ENCODE peak calls at places on chromosomes 5 and 9, in four cellular contexts. One of them, this sample, is unnamed.

GRCh38 chr9:106286249-106286648 is 576.7 kb upstream of the ZNF462 start:
- DNase-seq in H1: no peak
- DNase-seq in HCT116: no peak
- DNase-seq in GM12878: no peak
- DNase-seq in this sample: no peak

GRCh38 chr9:114588671-114589526 is 1.3 kb downstream of the ATP6V1G1 start:
- DNase-seq in H1: no peak
- DNase-seq in HCT116: no peak
- DNase-seq in GM12878: no peak
- DNase-seq in this sample: peak; percentile 48

GRCh38 chr9:130815242-130815808 is 19.7 kb upstream of the ABL1 start:
- DNase-seq in H1: no peak
- DNase-seq in HCT116: no peak
- DNase-seq in GM12878: no peak
- DNase-seq in this sample: no peak

GRCh38 chr9:113387560-113388230 is 10.9 kb upstream of the HDHD3 start:
- DNase-seq in H1: no peak
- DNase-seq in HCT116: no peak
- DNase-seq in GM12878: no peak
- DNase-seq in this sample: no peak

GRCh38 chr5:57805732-57806131 is 323.1 kb upstream of the ACTBL2 start:
- DNase-seq in H1: no peak
- DNase-seq in HCT116: no peak
- DNase-seq in GM12878: no peak
- DNase-seq in this sample: no peak

GRCh38 chr5:71680510-71680909 is 38.6 kb upstream of the CARTPT start:
- DNase-seq in H1: no peak
- DNase-seq in HCT116: no peak
- DNase-seq in GM12878: no peak
- DNase-seq in this sample: no peak

GRCh38 chr9:114223564-114224246 is 68.4 kb downstream of the COL27A1 start:
- DNase-seq in H1: no peak
- DNase-seq in HCT116: peak; percentile 51
- DNase-seq in GM12878: no peak
- DNase-seq in this sample: no peak

GRCh38 chr9:118761016-118761790 is 608.0 kb downstream of the BRINP1 start:
- DNase-seq in H1: no peak
- DNase-seq in HCT116: no peak
- DNase-seq in GM12878: no peak
- DNase-seq in this sample: no peak

GRCh38 chr9:80951675-80952074 is 737.7 kb downstream of the TLE1 start:
- DNase-seq in H1: no peak
- DNase-seq in HCT116: no peak
- DNase-seq in GM12878: no peak
- DNase-seq in this sample: no peak

GRCh38 chr5:10590226-10591047 is 26.6 kb downstream of the ANKRD33B start:
- DNase-seq in H1: peak; percentile 46
- DNase-seq in HCT116: no peak
- DNase-seq in GM12878: no peak
- DNase-seq in this sample: no peak

GRCh38 chr5:142202282-142202681 is 93.7 kb downstream of the NDFIP1 start:
- DNase-seq in H1: no peak
- DNase-seq in HCT116: no peak
- DNase-seq in GM12878: no peak
- DNase-seq in this sample: no peak

GRCh38 chr5:74630387-74631087 is 10.0 kb downstream of the ENC1 start:
- DNase-seq in H1: no peak
- DNase-seq in HCT116: no peak
- DNase-seq in GM12878: no peak
- DNase-seq in this sample: no peak

GRCh38 chr5:58773744-58774441 is 191.0 kb downstream of the RAB3C start:
- DNase-seq in H1: no peak
- DNase-seq in HCT116: no peak
- DNase-seq in GM12878: no peak
- DNase-seq in this sample: no peak

GRCh38 chr9:32350682-32351081 is 33.8 kb upstream of the ACO1 start:
- DNase-seq in H1: no peak
- DNase-seq in HCT116: peak; percentile 10
- DNase-seq in GM12878: no peak
- DNase-seq in this sample: peak; percentile 55

GRCh38 chr5:42982107-42982622 is 58.0 kb downstream of the ANXA2R start:
- DNase-seq in H1: no peak
- DNase-seq in HCT116: no peak
- DNase-seq in GM12878: no peak
- DNase-seq in this sample: no peak

GRCh38 chr5:179382486-179382885 is 37.2 kb upstream of the ADAMTS2 start:
- DNase-seq in H1: no peak
- DNase-seq in HCT116: no peak
- DNase-seq in GM12878: no peak
- DNase-seq in this sample: no peak

GRCh38 chr9:120336021-120336752 is 243.8 kb downstream of the CDK5RAP2 start:
- DNase-seq in H1: peak; percentile 17
- DNase-seq in HCT116: no peak
- DNase-seq in GM12878: no peak
- DNase-seq in this sample: no peak

GRCh38 chr9:114668146-114668545 is 10.5 kb upstream of the TEX53 start:
- DNase-seq in H1: no peak
- DNase-seq in HCT116: no peak
- DNase-seq in GM12878: no peak
- DNase-seq in this sample: no peak

GRCh38 chr5:157956271-157956885 is 97.4 kb upstream of the CLINT1 start:
- DNase-seq in H1: no peak
- DNase-seq in HCT116: no peak
- DNase-seq in GM12878: no peak
- DNase-seq in this sample: no peak

GRCh38 chr9:34459941-34460340 is 1.3 kb downstream of the DNAI1 start:
- DNase-seq in H1: no peak
- DNase-seq in HCT116: no peak
- DNase-seq in GM12878: no peak
- DNase-seq in this sample: no peak

GRCh38 chr5:154198611-154199230 is 8.2 kb downstream of the GALNT10 start:
- DNase-seq in H1: no peak
- DNase-seq in HCT116: no peak
- DNase-seq in GM12878: no peak
- DNase-seq in this sample: peak; percentile 63

GRCh38 chr5:125054106-125054505 is 307.7 kb upstream of the ZNF608 start:
- DNase-seq in H1: no peak
- DNase-seq in HCT116: no peak
- DNase-seq in GM12878: no peak
- DNase-seq in this sample: no peak

GRCh38 chr9:83047839-83048775 is 14.8 kb downstream of the RASEF start:
- DNase-seq in H1: no peak
- DNase-seq in HCT116: no peak
- DNase-seq in GM12878: no peak
- DNase-seq in this sample: no peak

GRCh38 chr9:135183538-135184153 is 96.2 kb downstream of the OLFM1 start:
- DNase-seq in H1: no peak
- DNase-seq in HCT116: no peak
- DNase-seq in GM12878: no peak
- DNase-seq in this sample: no peak
- TF ChIP-seq JUND in H1: no peak
- TF ChIP-seq JUND in HCT116: no peak
- TF ChIP-seq JUND in GM12878: no peak
- TF ChIP-seq JUND in this sample: no peak

GRCh38 chr5:73027361-73027760 is 71.5 kb downstream of the FCHO2 start:
- DNase-seq in H1: no peak
- DNase-seq in HCT116: no peak
- DNase-seq in GM12878: no peak
- DNase-seq in this sample: peak; percentile 10
- TF ChIP-seq JUND in H1: no peak
- TF ChIP-seq JUND in HCT116: no peak
- TF ChIP-seq JUND in GM12878: no peak
- TF ChIP-seq JUND in this sample: no peak

DNA sequence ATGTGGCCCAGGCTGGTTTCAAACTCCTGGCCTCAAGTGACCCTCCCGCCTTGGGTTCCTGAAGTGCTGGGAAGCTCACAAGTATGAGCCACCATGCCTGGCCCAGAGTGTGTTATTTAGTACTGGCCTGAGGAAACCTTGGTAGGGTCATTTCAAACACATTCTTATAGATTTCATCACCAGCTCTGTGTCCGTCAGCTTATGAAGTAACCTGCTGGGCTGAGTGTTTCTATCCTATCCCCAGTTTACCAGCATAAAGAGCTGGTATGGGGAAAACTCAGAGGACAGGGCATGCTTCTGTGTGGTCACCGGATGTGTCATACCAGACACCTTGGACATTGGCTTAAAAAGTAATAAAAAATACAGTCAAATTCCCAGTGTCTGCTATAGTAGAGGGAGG is 45.3 kb downstream of the PTPN3 start:
- DNase-seq in H1: no peak
- DNase-seq in HCT116: no peak
- DNase-seq in GM12878: no peak
- DNase-seq in this sample: no peak
- TF ChIP-seq JUND in H1: no peak
- TF ChIP-seq JUND in HCT116: no peak
- TF ChIP-seq JUND in GM12878: no peak
- TF ChIP-seq JUND in this sample: no peak

GRCh38 chr9:94829380-94830070 is 103.0 kb downstream of the AOPEP start:
- DNase-seq in H1: peak; percentile 16
- DNase-seq in HCT116: no peak
- DNase-seq in GM12878: no peak
- DNase-seq in this sample: no peak
- TF ChIP-seq JUND in H1: no peak
- TF ChIP-seq JUND in HCT116: no peak
- TF ChIP-seq JUND in GM12878: no peak
- TF ChIP-seq JUND in this sample: no peak

DNA sequence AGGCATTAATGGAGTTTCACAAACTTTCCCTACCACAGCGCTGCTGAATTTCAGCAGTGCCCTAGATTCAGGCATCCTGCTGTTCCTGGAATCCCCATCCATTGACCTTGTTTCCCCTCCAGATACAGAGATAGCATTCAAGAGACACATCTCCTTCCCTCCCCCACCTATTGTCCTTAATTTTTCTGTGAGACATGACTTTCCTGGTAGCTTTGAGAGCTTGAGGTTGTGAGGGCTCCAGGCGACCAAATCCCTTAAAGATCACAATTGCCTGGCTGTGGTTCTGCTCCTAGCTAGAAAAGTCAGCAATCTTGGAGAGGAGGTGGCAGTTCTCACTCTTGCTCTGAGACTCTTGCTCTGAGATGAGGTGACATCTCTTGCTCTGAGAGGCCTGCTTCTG is 48.0 kb downstream of the PRR16 start:
- DNase-seq in H1: peak; percentile 50
- DNase-seq in HCT116: no peak
- DNase-seq in GM12878: no peak
- DNase-seq in this sample: no peak
- TF ChIP-seq JUND in H1: no peak
- TF ChIP-seq JUND in HCT116: no peak
- TF ChIP-seq JUND in GM12878: no peak
- TF ChIP-seq JUND in this sample: no peak

DNA sequence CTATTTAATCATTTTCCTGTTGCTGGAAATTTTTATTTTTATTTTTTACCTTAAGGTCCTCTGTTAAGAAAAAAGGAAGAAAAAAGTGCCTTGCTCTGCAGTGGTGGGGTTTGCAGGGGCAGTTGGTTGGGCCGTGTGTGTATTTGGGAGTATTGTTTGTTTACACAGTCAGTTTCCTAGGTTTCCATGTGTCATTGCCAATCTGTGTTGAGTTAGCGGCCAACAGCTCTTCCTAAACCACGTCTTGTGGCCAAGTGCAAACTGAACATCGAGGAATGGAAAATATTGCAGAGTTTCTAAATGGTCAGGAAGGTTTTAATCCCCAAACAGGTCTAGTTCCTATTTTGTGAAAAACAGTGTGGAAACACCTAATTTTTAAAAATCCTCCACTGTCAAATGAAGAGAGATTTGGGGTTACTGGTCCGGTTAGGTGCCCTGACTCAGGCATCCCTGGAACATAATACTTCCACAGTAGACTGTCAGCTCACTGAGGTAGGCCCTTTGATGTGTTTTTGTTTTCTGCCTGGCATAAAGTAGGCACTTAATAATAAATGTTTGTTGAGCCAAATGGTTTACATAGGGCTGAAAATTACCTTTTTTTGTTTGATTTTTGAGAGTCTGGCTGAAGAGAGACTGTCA is 37.0 kb downstream of the MAMDC2 start:
- DNase-seq in H1: no peak
- DNase-seq in HCT116: no peak
- DNase-seq in GM12878: no peak
- DNase-seq in this sample: no peak
- TF ChIP-seq JUND in H1: no peak
- TF ChIP-seq JUND in HCT116: no peak
- TF ChIP-seq JUND in GM12878: no peak
- TF ChIP-seq JUND in this sample: no peak

This sample was measured in T47D.